ENCODE peak calls at places on chromosomes 7 and 10, in eight cellular contexts. E is Right ventricle myocardium superior, P is T-helper 17 cell, B is ovary, X is thoracic aorta, H is brain microvascular endothelial cell, N is adrenal gland, W is amniotic epithelial cell. Q is an unnamed sample.

GRCh38 chr7:4603843-4604231 is 78.3 kb upstream of the FOXK1 start:
- DNase-seq in W (no peak), E (no peak), P (no peak), N (no peak), X (no peak), H (no peak), B (no peak), Q (no peak)

GRCh38 chr7:4136501-4137110 is 545.5 kb upstream of the FOXK1 start:
- DNase-seq in E (no peak), H (no peak), W (no peak), N (no peak), X (no peak), B (peak), P (no peak), Q (no peak)

GRCh38 chr7:90773269-90773668 is 177.1 kb downstream of the CDK14 start:
- DNase-seq in P (no peak), H (no peak), B (no peak), N (no peak), E (no peak), W (no peak), X (no peak), Q (no peak)

GRCh38 chr7:71329030-71329668 is 197.2 kb downstream of the GALNT17 start:
- DNase-seq in H (no peak), W (no peak), B (no peak), N (no peak), P (no peak), E (no peak), X (no peak), Q (no peak)

GRCh38 chr10:89373916-89374711 is 3.7 kb upstream of the IFIT1B start:
- DNase-seq in B (peak), E (peak), W (peak), X (peak), H (peak), N (peak), P (no peak), Q (peak)

GRCh38 chr7:140008755-140009610 is 53.8 kb downstream of the PARP12 start:
- DNase-seq in X (no peak), E (no peak), W (no peak), N (no peak), B (no peak), H (no peak), P (no peak), Q (peak)

GRCh38 chr7:75686551-75686950 is 52.2 kb downstream of the HIP1 start:
- DNase-seq in E (no peak), W (no peak), N (no peak), X (no peak), P (no peak), B (no peak), H (no peak), Q (no peak)

GRCh38 chr7:1300206-1300605 is 67.5 kb downstream of the UNCX start:
- DNase-seq in N (no peak), P (no peak), X (no peak), H (no peak), E (peak), B (no peak), W (no peak), Q (no peak)

GRCh38 chr7:131284702-131285419 is 42.8 kb upstream of the MKLN1 start:
- DNase-seq in N (no peak), P (no peak), X (peak), W (peak), E (peak), H (no peak), B (peak), Q (peak)

GRCh38 chr10:46543379-46544014 is 13.0 kb downstream of the GPRIN2 start:
- DNase-seq in X (peak), H (no peak), N (peak), B (peak), W (no peak), E (no peak), P (no peak), Q (peak)

GRCh38 chr10:102267748-102268147 is 22.4 kb downstream of the GBF1 start:
- DNase-seq in N (no peak), P (no peak), H (peak), B (no peak), W (peak), X (no peak), E (no peak), Q (no peak)

GRCh38 chr7:136293272-136293671 is 316.1 kb upstream of the MTPN start:
- DNase-seq in B (no peak), N (no peak), P (no peak), X (no peak), E (no peak), W (peak), H (no peak), Q (no peak)

GRCh38 chr10:61952028-61952638 is 50.6 kb downstream of the ARID5B start:
- DNase-seq in P (no peak), B (no peak), E (no peak), N (no peak), X (no peak), H (no peak), W (no peak), Q (no peak)

GRCh38 chr7:129457101-129457500 is 22.9 kb downstream of the STRIP2 start:
- DNase-seq in N (no peak), H (no peak), W (no peak), P (no peak), X (no peak), E (no peak), B (no peak), Q (no peak)

GRCh38 chr7:44729949-44730590 is 18.6 kb upstream of the ZMIZ2 start:
- DNase-seq in W (no peak), H (no peak), B (no peak), N (no peak), X (no peak), P (no peak), E (no peak), Q (no peak)

GRCh38 chr10:87674963-87675362 is 15.3 kb downstream of the PAPSS2 start:
- DNase-seq in H (no peak), W (peak), B (no peak), P (no peak), E (no peak), N (no peak), X (no peak), Q (no peak)

GRCh38 chr10:74186678-74187077 is 35.7 kb downstream of the ADK start:
- DNase-seq in B (no peak), P (no peak), X (no peak), E (no peak), H (no peak), W (no peak), N (no peak), Q (no peak)

GRCh38 chr7:122884186-122884585 is 2.1 kb downstream of the CADPS2 start:
- DNase-seq in P (no peak), B (no peak), N (no peak), H (no peak), X (no peak), E (no peak), W (no peak), Q (peak)

GRCh38 chr10:5961405-5962100 is 15.8 kb downstream of the IL15RA start:
- DNase-seq in B (peak), N (no peak), W (no peak), H (no peak), P (no peak), X (no peak), E (peak), Q (no peak)

GRCh38 chr7:13989944-13990295 is 454 bp upstream of the ETV1 start:
- DNase-seq in P (no peak), E (no peak), H (peak), B (no peak), N (no peak), W (no peak), X (no peak), Q (peak)

GRCh38 chr10:123402021-123402420 is 247.8 kb downstream of the BUB3 start:
- DNase-seq in W (no peak), P (no peak), N (no peak), E (no peak), H (no peak), X (no peak), B (no peak), Q (no peak)

GRCh38 chr7:44258865-44259546 is 58.2 kb downstream of the YKT6 start:
- DNase-seq in P (no peak), N (no peak), X (no peak), E (no peak), H (no peak), W (no peak), B (peak), Q (no peak)

GRCh38 chr10:130179640-130180039 is 43.4 kb downstream of the GLRX3 start:
- DNase-seq in X (no peak), P (no peak), B (no peak), H (peak), W (peak), E (no peak), N (peak), Q (no peak)

GRCh38 chr10:118629211-118629610 is 33.8 kb upstream of the PRLHR start:
- DNase-seq in W (no peak), B (no peak), X (no peak), N (no peak), P (no peak), E (no peak), H (no peak), Q (no peak)

GRCh38 chr10:109992485-109992884 is 15.3 kb upstream of the ADD3 start:
- DNase-seq in X (no peak), N (no peak), E (no peak), P (no peak), B (no peak), W (peak), H (peak), Q (no peak)

GRCh38 chr10:6382081-6382480 is 179.3 kb downstream of the PFKFB3 start:
- DNase-seq in X (no peak), W (no peak), H (no peak), N (no peak), B (no peak), E (no peak), P (no peak), Q (no peak)

GRCh38 chr10:78846770-78847169 is 222.0 kb upstream of the ZMIZ1 start:
- DNase-seq in X (no peak), B (no peak), W (no peak), E (peak), H (no peak), N (no peak), P (no peak), Q (no peak)

GRCh38 chr10:50567384-50567783 is 56.4 kb downstream of the SGMS1 start:
- DNase-seq in W (no peak), X (no peak), B (no peak), P (no peak), E (no peak), N (no peak), H (no peak), Q (peak)

GRCh38 chr7:73770002-73770859 is at the start of gene CLDN3:
- DNase-seq in P (no peak), X (no peak), E (no peak), N (no peak), B (no peak), H (no peak), W (no peak), Q (peak)

GRCh38 chr7:455110-455928 is 64.3 kb downstream of the PDGFA start:
- DNase-seq in E (peak), P (no peak), H (no peak), B (peak), N (peak), W (no peak), X (peak), Q (peak)

GRCh38 chr10:119652361-119652760 is 1.2 kb downstream of the BAG3 start:
- DNase-seq in H (no peak), W (peak), N (no peak), P (no peak), X (no peak), E (no peak), B (no peak), Q (peak)

GRCh38 chr10:20017961-20018360 is 201.7 kb downstream of the PLXDC2 start:
- DNase-seq in E (no peak), B (no peak), W (peak), H (peak), N (no peak), X (no peak), P (no peak), Q (no peak)

Q was measured in thyroid gland.